ENCODE peak calls at places on chromosomes 3 and 15, in five cellular contexts. A is small intestine, U is fibroblast of pulmonary artery, I is lower leg skin, Y is neural progenitor cell. K is an unnamed sample.

GRCh38 chr3:36741285-36741684 is 23.1 kb downstream of the DCLK3 start:
- DNase-seq in A (no peak), U (peak), I (no peak), Y (peak), K (no peak)

GRCh38 chr15:28977377-28978010 is 91.7 kb downstream of the APBA2 start:
- DNase-seq in A (no peak), U (peak), I (no peak), Y (peak), K (no peak)

GRCh38 chr15:90419738-90420487 is 31.9 kb downstream of the IQGAP1 start:
- DNase-seq in A (no peak), U (peak), I (no peak), Y (no peak), K (no peak)

GRCh38 chr15:71109130-71109529 is 6.1 kb upstream of the THSD4 start:
- DNase-seq in A (no peak), U (peak), I (no peak), Y (no peak), K (no peak)

GRCh38 chr15:88649286-88649733 is 10.5 kb downstream of the ISG20 start:
- DNase-seq in A (no peak), U (peak), I (no peak), Y (no peak), K (no peak)

GRCh38 chr15:32717290-32718081 is at the start of gene GREM1:
- DNase-seq in A (no peak), U (no peak), I (no peak), Y (peak), K (no peak)

GRCh38 chr15:41849861-41850260 is 11.2 kb downstream of the PLA2G4B start:
- DNase-seq in A (no peak), U (no peak), I (no peak), Y (no peak), K (no peak)

GRCh38 chr15:38275951-38276350 is 23.3 kb downstream of the SPRED1 start:
- DNase-seq in A (no peak), U (peak), I (no peak), Y (no peak), K (no peak)

GRCh38 chr15:99703603-99704443 is 29.4 kb downstream of the LYSMD4 start:
- DNase-seq in A (peak), U (peak), I (no peak), Y (peak), K (peak)

GRCh38 chr3:152061296-152061695 is 187.9 kb downstream of the SUCNR1 start:
- DNase-seq in A (no peak), U (no peak), I (no peak), Y (no peak), K (no peak)

GRCh38 chr15:63196846-63197245 is 7.4 kb downstream of the RAB8B start:
- DNase-seq in A (no peak), U (no peak), I (no peak), Y (no peak), K (no peak)

GRCh38 chr3:61610316-61610715 is 48.9 kb downstream of the PTPRG start:
- DNase-seq in A (no peak), U (no peak), I (no peak), Y (no peak), K (no peak)

GRCh38 chr3:17431004-17431403 is 311.4 kb downstream of the TBC1D5 start:
- DNase-seq in A (peak), U (peak), I (no peak), Y (no peak), K (peak)

GRCh38 chr3:45987368-45988099 is 8.1 kb downstream of the FYCO1 start:
- DNase-seq in A (no peak), U (peak), I (no peak), Y (no peak), K (no peak)

GRCh38 chr3:62935793-62936192 is 60.6 kb upstream of the CADPS start:
- DNase-seq in A (peak), U (no peak), I (no peak), Y (no peak), K (no peak)

GRCh38 chr3:187230011-187230410 is 32.7 kb downstream of the RTP1 start:
- DNase-seq in A (no peak), U (no peak), I (no peak), Y (no peak), K (no peak)

GRCh38 chr15:93046120-93046519 is 42.9 kb downstream of the RGMA start:
- DNase-seq in A (no peak), U (no peak), I (no peak), Y (no peak), K (no peak)

GRCh38 chr3:114294940-114295480 is 1.2 kb downstream of the TIGIT start:
- DNase-seq in A (no peak), U (no peak), I (no peak), Y (no peak), K (no peak)

GRCh38 chr3:132284006-132284405 is 33.2 kb upstream of the ACP3 start:
- DNase-seq in A (no peak), U (peak), I (no peak), Y (no peak), K (no peak)

GRCh38 chr15:62506217-62506805 is 341.2 kb upstream of the C2CD4B start:
- DNase-seq in A (no peak), U (peak), I (peak), Y (peak), K (no peak)

GRCh38 chr3:141425523-141426233 is 57.4 kb downstream of the ZBTB38 start:
- DNase-seq in A (no peak), U (no peak), I (no peak), Y (no peak), K (no peak)

GRCh38 chr3:13022348-13023250 is 50.6 kb downstream of the IQSEC1 start:
- DNase-seq in A (no peak), U (peak), I (no peak), Y (peak), K (no peak)

GRCh38 chr3:16199769-16200168 is 25.3 kb downstream of the GALNT15 start:
- DNase-seq in A (no peak), U (no peak), I (no peak), Y (no peak), K (no peak)

GRCh38 chr3:168154101-168154500 is 58.4 kb upstream of the GOLIM4 start:
- DNase-seq in A (no peak), U (no peak), I (no peak), Y (no peak), K (no peak)

GRCh38 chr15:67093146-67093874 is 27.9 kb downstream of the SMAD3 start:
- DNase-seq in A (no peak), U (no peak), I (no peak), Y (no peak), K (no peak)

GRCh38 chr3:182501861-182502260 is 291.4 kb upstream of the ATP11B start:
- DNase-seq in A (no peak), U (no peak), I (no peak), Y (peak), K (no peak)

GRCh38 chr3:126999383-126999782 is 16.5 kb downstream of the PLXNA1 start:
- DNase-seq in A (no peak), U (no peak), I (no peak), Y (no peak), K (no peak)

GRCh38 chr3:149340310-149340933 is 7.0 kb upstream of the TM4SF18 start:
- DNase-seq in A (no peak), U (peak), I (no peak), Y (no peak), K (no peak)

GRCh38 chr3:13771496-13771895 is 108.4 kb downstream of the WNT7A start:
- DNase-seq in A (no peak), U (no peak), I (no peak), Y (no peak), K (no peak)

GRCh38 chr3:11613851-11614491 is 29.7 kb downstream of the VGLL4 start:
- DNase-seq in A (no peak), U (no peak), I (no peak), Y (no peak), K (no peak)

GRCh38 chr3:27345959-27346865 is 23.0 kb downstream of the NEK10 start:
- DNase-seq in A (no peak), U (no peak), I (no peak), Y (no peak), K (no peak)

GRCh38 chr3:107285197-107285596 is 92.0 kb upstream of the CCDC54 start:
- DNase-seq in A (no peak), U (peak), I (no peak), Y (peak), K (no peak)

GRCh38 chr3:48636149-48636548 is 888 bp upstream of the SLC26A6 start:
- DNase-seq in A (no peak), U (no peak), I (no peak), Y (no peak), K (no peak)

GRCh38 chr3:56471771-56472170 is 3.5 kb upstream of the ERC2 start:
- DNase-seq in A (no peak), U (no peak), I (no peak), Y (no peak), K (no peak)

GRCh38 chr3:56469141-56469540 is 874 bp upstream of the ERC2 start:
- DNase-seq in A (no peak), U (peak), I (no peak), Y (no peak), K (no peak)

GRCh38 chr3:56468184-56469106 is at the start of gene ERC2:
- DNase-seq in A (no peak), U (peak), I (no peak), Y (peak), K (no peak)

GRCh38 chr3:56467108-56467507 is 1.2 kb downstream of the ERC2 start:
- DNase-seq in A (peak), U (peak), I (no peak), Y (peak), K (peak)

GRCh38 chr3:56467801-56468183 is 475 bp downstream of the ERC2 start:
- DNase-seq in A (no peak), U (no peak), I (no peak), Y (peak), K (no peak)
- H3K4me3 ChIP-seq in A (peak), U (peak), I (no peak), Y (peak), K (no peak)

GRCh38 chr3:124634210-124635168 is 95.8 kb upstream of the UMPS start:
- DNase-seq in A (peak), U (no peak), I (no peak), Y (no peak), K (no peak)
- H3K4me3 ChIP-seq in A (no peak), U (no peak), I (no peak), Y (no peak), K (no peak)

GRCh38 chr3:5341610-5342009 is 154.1 kb downstream of the EDEM1 start:
- DNase-seq in A (no peak), U (no peak), I (no peak), Y (no peak), K (no peak)
- H3K4me3 ChIP-seq in A (no peak), U (no peak), I (no peak), Y (no peak), K (no peak)

GRCh38 chr3:109330405-109330804 is 6.9 kb downstream of the DPPA4 start:
- DNase-seq in A (no peak), U (no peak), I (no peak), Y (no peak), K (no peak)
- H3K4me3 ChIP-seq in A (no peak), U (no peak), I (no peak), Y (no peak), K (no peak)

GRCh38 chr15:49293941-49294340 is 123.9 kb downstream of the GALK2 start:
- DNase-seq in A (no peak), U (no peak), I (no peak), Y (no peak), K (no peak)

GRCh38 chr15:49300856-49301255 is 122.2 kb upstream of the FGF7 start:
- DNase-seq in A (no peak), U (no peak), I (no peak), Y (no peak), K (no peak)

GRCh38 chr15:49297584-49297983 is 125.5 kb upstream of the FGF7 start:
- DNase-seq in A (no peak), U (no peak), I (no peak), Y (no peak), K (no peak)

GRCh38 chr15:49301562-49301961 is 121.5 kb upstream of the FGF7 start:
- DNase-seq in A (no peak), U (no peak), I (no peak), Y (no peak), K (no peak)

DNA sequence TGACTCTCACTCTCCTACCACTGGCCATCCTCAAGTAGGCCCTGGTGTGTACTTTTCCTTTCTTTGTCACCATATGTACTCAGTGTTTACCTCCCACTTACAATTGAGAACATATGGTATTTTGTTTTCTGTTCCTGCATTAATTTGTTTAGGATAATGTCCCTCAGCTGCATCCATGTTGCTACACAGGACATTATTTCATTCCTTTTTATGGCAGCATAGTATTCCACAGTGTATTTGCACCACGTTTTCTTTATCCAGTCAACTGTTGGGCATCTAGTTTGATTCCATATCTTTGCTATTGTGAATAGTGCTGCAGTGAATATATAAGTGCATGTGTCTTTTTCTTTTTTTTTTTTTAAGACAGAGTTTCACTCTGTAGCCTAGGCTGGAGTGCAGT is 126.2 kb downstream of the GALK2 start:
- DNase-seq in A (no peak), U (no peak), I (no peak), Y (no peak), K (no peak)
- H3K4me3 ChIP-seq in A (no peak), U (no peak), I (no peak), Y (no peak), K (no peak)

K was measured in Jurkat, Clone E6-1.